ENCODE peak calls at places on chromosomes 7 and 10, in eight cellular contexts. One of them, this sample, is unnamed.

GRCh38 chr7:78099715-78100477 is 301.3 kb downstream of the PHTF2 start:
- DNase-seq in ovary: no peak
- DNase-seq in Caco-2: no peak
- DNase-seq in CD8-positive, alpha-beta memory T cell: no peak
- DNase-seq in psoas muscle: no peak
- DNase-seq in neural progenitor cell: no peak
- DNase-seq in heart left ventricle: no peak
- DNase-seq in body of pancreas: no peak
- DNase-seq in this sample: no peak

GRCh38 chr7:104535841-104536240 is 207.4 kb downstream of the LHFPL3 start:
- DNase-seq in ovary: no peak
- DNase-seq in Caco-2: no peak
- DNase-seq in CD8-positive, alpha-beta memory T cell: no peak
- DNase-seq in psoas muscle: no peak
- DNase-seq in neural progenitor cell: no peak
- DNase-seq in heart left ventricle: no peak
- DNase-seq in body of pancreas: no peak
- DNase-seq in this sample: no peak

GRCh38 chr7:19107142-19107391 is 10.4 kb downstream of the TWIST1 start:
- DNase-seq in ovary: no peak
- DNase-seq in Caco-2: no peak
- DNase-seq in CD8-positive, alpha-beta memory T cell: no peak
- DNase-seq in psoas muscle: no peak
- DNase-seq in neural progenitor cell: peak; percentile 51
- DNase-seq in heart left ventricle: no peak
- DNase-seq in body of pancreas: no peak
- DNase-seq in this sample: no peak

GRCh38 chr10:86254526-86255174 is 111.9 kb downstream of the GRID1 start:
- DNase-seq in ovary: no peak
- DNase-seq in Caco-2: no peak
- DNase-seq in CD8-positive, alpha-beta memory T cell: no peak
- DNase-seq in psoas muscle: no peak
- DNase-seq in neural progenitor cell: no peak
- DNase-seq in heart left ventricle: no peak
- DNase-seq in body of pancreas: no peak
- DNase-seq in this sample: no peak

GRCh38 chr7:21568762-21569161 is 25.9 kb downstream of the DNAH11 start:
- DNase-seq in ovary: no peak
- DNase-seq in Caco-2: peak; percentile 32
- DNase-seq in CD8-positive, alpha-beta memory T cell: no peak
- DNase-seq in psoas muscle: no peak
- DNase-seq in neural progenitor cell: peak; percentile 46
- DNase-seq in heart left ventricle: no peak
- DNase-seq in body of pancreas: no peak
- DNase-seq in this sample: peak; percentile 27

GRCh38 chr10:70474780-70475179 is 3.8 kb upstream of the PALD1 start:
- DNase-seq in ovary: no peak
- DNase-seq in Caco-2: no peak
- DNase-seq in CD8-positive, alpha-beta memory T cell: no peak
- DNase-seq in psoas muscle: peak; percentile 76
- DNase-seq in neural progenitor cell: no peak
- DNase-seq in heart left ventricle: peak; percentile 5
- DNase-seq in body of pancreas: no peak
- DNase-seq in this sample: no peak

GRCh38 chr10:34303022-34303421 is 512.1 kb downstream of the PARD3 start:
- DNase-seq in ovary: no peak
- DNase-seq in Caco-2: no peak
- DNase-seq in CD8-positive, alpha-beta memory T cell: no peak
- DNase-seq in psoas muscle: no peak
- DNase-seq in neural progenitor cell: no peak
- DNase-seq in heart left ventricle: no peak
- DNase-seq in body of pancreas: no peak
- DNase-seq in this sample: no peak

GRCh38 chr10:63099734-63100133 is 33.4 kb upstream of the NRBF2 start:
- DNase-seq in ovary: no peak
- DNase-seq in Caco-2: no peak
- DNase-seq in CD8-positive, alpha-beta memory T cell: no peak
- DNase-seq in psoas muscle: no peak
- DNase-seq in neural progenitor cell: no peak
- DNase-seq in heart left ventricle: no peak
- DNase-seq in body of pancreas: no peak
- DNase-seq in this sample: no peak

GRCh38 chr10:18294633-18295032 is 154.4 kb downstream of the CACNB2 start:
- DNase-seq in ovary: no peak
- DNase-seq in Caco-2: no peak
- DNase-seq in CD8-positive, alpha-beta memory T cell: no peak
- DNase-seq in psoas muscle: no peak
- DNase-seq in neural progenitor cell: no peak
- DNase-seq in heart left ventricle: no peak
- DNase-seq in body of pancreas: no peak
- DNase-seq in this sample: peak; percentile 21

GRCh38 chr7:112892263-112892662 is 102.1 kb upstream of the TMEM168 start:
- DNase-seq in ovary: no peak
- DNase-seq in Caco-2: no peak
- DNase-seq in CD8-positive, alpha-beta memory T cell: no peak
- DNase-seq in psoas muscle: no peak
- DNase-seq in neural progenitor cell: no peak
- DNase-seq in heart left ventricle: no peak
- DNase-seq in body of pancreas: no peak
- DNase-seq in this sample: no peak

GRCh38 chr7:21671859-21672258 is 129.0 kb downstream of the DNAH11 start:
- DNase-seq in ovary: no peak
- DNase-seq in Caco-2: no peak
- DNase-seq in CD8-positive, alpha-beta memory T cell: no peak
- DNase-seq in psoas muscle: no peak
- DNase-seq in neural progenitor cell: no peak
- DNase-seq in heart left ventricle: no peak
- DNase-seq in body of pancreas: no peak
- DNase-seq in this sample: no peak

DNA sequence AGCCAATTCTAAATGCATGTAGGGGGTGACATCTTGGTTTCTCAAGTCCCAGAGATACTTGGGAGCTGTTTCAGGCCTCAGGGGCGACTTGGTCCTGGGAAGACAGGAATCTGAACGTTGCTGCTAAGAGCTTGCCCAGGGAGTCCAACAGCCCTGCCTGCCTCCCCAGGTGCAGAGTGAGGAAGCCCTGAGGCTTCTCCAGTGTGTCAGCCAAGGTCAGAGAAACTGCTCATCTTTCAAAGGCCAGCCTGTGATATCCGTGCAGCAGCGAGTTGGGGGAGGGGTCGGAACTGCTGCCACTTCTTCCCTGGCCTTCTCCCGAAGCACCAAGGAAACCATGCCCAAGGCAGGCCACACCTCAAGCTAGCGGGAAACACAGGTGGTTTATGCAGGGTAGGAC is 9.7 kb downstream of the GDF2 start:
- DNase-seq in ovary: no peak
- DNase-seq in Caco-2: no peak
- DNase-seq in CD8-positive, alpha-beta memory T cell: no peak
- DNase-seq in psoas muscle: peak; percentile 20
- DNase-seq in neural progenitor cell: no peak
- DNase-seq in heart left ventricle: no peak
- DNase-seq in body of pancreas: no peak
- DNase-seq in this sample: no peak
- H3K27me3 ChIP-seq in ovary: no peaks in the 10 kb centered on the region
- H3K27me3 ChIP-seq in Caco-2: no peaks in the 10 kb centered on the region
- H3K27me3 ChIP-seq in CD8-positive, alpha-beta memory T cell: no peaks in the 10 kb centered on the region
- H3K27me3 ChIP-seq in psoas muscle: peaks cover 3% of the 10 kb centered on the region
- H3K27me3 ChIP-seq in neural progenitor cell: no peaks in the 10 kb centered on the region
- H3K27me3 ChIP-seq in heart left ventricle: no peaks in the 10 kb centered on the region
- H3K27me3 ChIP-seq in body of pancreas: no peaks in the 10 kb centered on the region
- H3K27me3 ChIP-seq in this sample: no peaks in the 10 kb centered on the region

GRCh38 chr7:142961973-142962913 is at the start of gene KEL:
- DNase-seq in ovary: no peak
- DNase-seq in Caco-2: no peak
- DNase-seq in CD8-positive, alpha-beta memory T cell: no peak
- DNase-seq in psoas muscle: no peak
- DNase-seq in neural progenitor cell: no peak
- DNase-seq in heart left ventricle: no peak
- DNase-seq in body of pancreas: no peak
- DNase-seq in this sample: no peak

GRCh38 chr7:142961595-142961972 is 579 bp downstream of the KEL start:
- DNase-seq in ovary: no peak
- DNase-seq in Caco-2: no peak
- DNase-seq in CD8-positive, alpha-beta memory T cell: no peak
- DNase-seq in psoas muscle: no peak
- DNase-seq in neural progenitor cell: no peak
- DNase-seq in heart left ventricle: no peak
- DNase-seq in body of pancreas: no peak
- DNase-seq in this sample: no peak

GRCh38 chr7:142964502-142965246 is 2.5 kb upstream of the KEL start:
- DNase-seq in ovary: no peak
- DNase-seq in Caco-2: no peak
- DNase-seq in CD8-positive, alpha-beta memory T cell: no peak
- DNase-seq in psoas muscle: no peak
- DNase-seq in neural progenitor cell: no peak
- DNase-seq in heart left ventricle: no peak
- DNase-seq in body of pancreas: no peak
- DNase-seq in this sample: no peak

GRCh38 chr7:142960955-142961512 is 1.1 kb downstream of the KEL start:
- DNase-seq in ovary: no peak
- DNase-seq in Caco-2: peak; percentile 35
- DNase-seq in CD8-positive, alpha-beta memory T cell: no peak
- DNase-seq in psoas muscle: no peak
- DNase-seq in neural progenitor cell: no peak
- DNase-seq in heart left ventricle: no peak
- DNase-seq in body of pancreas: no peak
- DNase-seq in this sample: no peak

GRCh38 chr7:142963993-142964392 is 1.8 kb upstream of the KEL start:
- DNase-seq in ovary: no peak
- DNase-seq in Caco-2: no peak
- DNase-seq in CD8-positive, alpha-beta memory T cell: no peak
- DNase-seq in psoas muscle: no peak
- DNase-seq in neural progenitor cell: no peak
- DNase-seq in heart left ventricle: no peak
- DNase-seq in body of pancreas: no peak
- DNase-seq in this sample: no peak
- H3K27me3 ChIP-seq in ovary: no peaks in the 10 kb centered on the region
- H3K27me3 ChIP-seq in Caco-2: no peaks in the 10 kb centered on the region
- H3K27me3 ChIP-seq in CD8-positive, alpha-beta memory T cell: no peaks in the 10 kb centered on the region
- H3K27me3 ChIP-seq in psoas muscle: no peaks in the 10 kb centered on the region
- H3K27me3 ChIP-seq in neural progenitor cell: no peaks in the 10 kb centered on the region
- H3K27me3 ChIP-seq in heart left ventricle: no peaks in the 10 kb centered on the region
- H3K27me3 ChIP-seq in body of pancreas: peaks cover 6% of the 10 kb centered on the region
- H3K27me3 ChIP-seq in this sample: peaks cover 2% of the 10 kb centered on the region

GRCh38 chr7:27208998-27209397 is 9.1 kb upstream of the HOXA13 start:
- DNase-seq in ovary: no peak
- DNase-seq in Caco-2: no peak
- DNase-seq in CD8-positive, alpha-beta memory T cell: no peak
- DNase-seq in psoas muscle: no peak
- DNase-seq in neural progenitor cell: no peak
- DNase-seq in heart left ventricle: no peak
- DNase-seq in body of pancreas: no peak
- DNase-seq in this sample: no peak
- H3K27me3 ChIP-seq in ovary: no peaks in the 10 kb centered on the region
- H3K27me3 ChIP-seq in Caco-2: no peaks in the 10 kb centered on the region
- H3K27me3 ChIP-seq in CD8-positive, alpha-beta memory T cell: peaks cover 74% of the 10 kb centered on the region
- H3K27me3 ChIP-seq in psoas muscle: peaks cover 82% of the 10 kb centered on the region
- H3K27me3 ChIP-seq in neural progenitor cell: peaks cover 100% of the 10 kb centered on the region
- H3K27me3 ChIP-seq in heart left ventricle: peaks cover 92% of the 10 kb centered on the region
- H3K27me3 ChIP-seq in body of pancreas: peaks cover 68% of the 10 kb centered on the region
- H3K27me3 ChIP-seq in this sample: peaks cover 79% of the 10 kb centered on the region

GRCh38 chr7:155391414-155391813 is 66.5 kb upstream of the EN2 start:
- DNase-seq in ovary: no peak
- DNase-seq in Caco-2: no peak
- DNase-seq in CD8-positive, alpha-beta memory T cell: no peak
- DNase-seq in psoas muscle: peak; percentile 7
- DNase-seq in neural progenitor cell: no peak
- DNase-seq in heart left ventricle: no peak
- DNase-seq in body of pancreas: no peak
- DNase-seq in this sample: no peak
- H3K27me3 ChIP-seq in ovary: no peaks in the 10 kb centered on the region
- H3K27me3 ChIP-seq in Caco-2: no peaks in the 10 kb centered on the region
- H3K27me3 ChIP-seq in CD8-positive, alpha-beta memory T cell: no peaks in the 10 kb centered on the region
- H3K27me3 ChIP-seq in psoas muscle: peaks cover 72% of the 10 kb centered on the region
- H3K27me3 ChIP-seq in neural progenitor cell: peaks cover 85% of the 10 kb centered on the region
- H3K27me3 ChIP-seq in heart left ventricle: peaks cover 35% of the 10 kb centered on the region
- H3K27me3 ChIP-seq in body of pancreas: no peaks in the 10 kb centered on the region
- H3K27me3 ChIP-seq in this sample: peaks cover 93% of the 10 kb centered on the region

GRCh38 chr10:48279081-48279751 is 4.7 kb upstream of the FRMPD2 start:
- DNase-seq in ovary: no peak
- DNase-seq in Caco-2: no peak
- DNase-seq in CD8-positive, alpha-beta memory T cell: no peak
- DNase-seq in psoas muscle: no peak
- DNase-seq in neural progenitor cell: no peak
- DNase-seq in heart left ventricle: no peak
- DNase-seq in body of pancreas: no peak
- DNase-seq in this sample: no peak
- H3K27me3 ChIP-seq in ovary: no peaks in the 10 kb centered on the region
- H3K27me3 ChIP-seq in Caco-2: no peaks in the 10 kb centered on the region
- H3K27me3 ChIP-seq in CD8-positive, alpha-beta memory T cell: no peaks in the 10 kb centered on the region
- H3K27me3 ChIP-seq in psoas muscle: no peaks in the 10 kb centered on the region
- H3K27me3 ChIP-seq in neural progenitor cell: no peaks in the 10 kb centered on the region
- H3K27me3 ChIP-seq in heart left ventricle: no peaks in the 10 kb centered on the region
- H3K27me3 ChIP-seq in body of pancreas: no peaks in the 10 kb centered on the region
- H3K27me3 ChIP-seq in this sample: no peaks in the 10 kb centered on the region

GRCh38 chr10:59315465-59315864 is 46.9 kb downstream of the FAM13C start:
- DNase-seq in ovary: no peak
- DNase-seq in Caco-2: no peak
- DNase-seq in CD8-positive, alpha-beta memory T cell: no peak
- DNase-seq in psoas muscle: no peak
- DNase-seq in neural progenitor cell: no peak
- DNase-seq in heart left ventricle: no peak
- DNase-seq in body of pancreas: no peak
- DNase-seq in this sample: no peak
- H3K27me3 ChIP-seq in ovary: no peaks in the 10 kb centered on the region
- H3K27me3 ChIP-seq in Caco-2: no peaks in the 10 kb centered on the region
- H3K27me3 ChIP-seq in CD8-positive, alpha-beta memory T cell: no peaks in the 10 kb centered on the region
- H3K27me3 ChIP-seq in psoas muscle: no peaks in the 10 kb centered on the region
- H3K27me3 ChIP-seq in neural progenitor cell: no peaks in the 10 kb centered on the region
- H3K27me3 ChIP-seq in heart left ventricle: no peaks in the 10 kb centered on the region
- H3K27me3 ChIP-seq in body of pancreas: no peaks in the 10 kb centered on the region
- H3K27me3 ChIP-seq in this sample: no peaks in the 10 kb centered on the region